ENCODE peak calls at places on chromosomes 2 and 18, in eight cellular contexts. L is A549; K is left ventricle myocardium inferior; B is omental fat pad; G is GM12865; S is tibial nerve; V is CD4-positive, alpha-beta T cell; D is thoracic aorta. P is an unnamed sample.

GRCh38 chr2:27051902-27052645 is 606 bp downstream of the AGBL5 start:
- DNase-seq in S (no peak), B (no peak), L (peak; percentile 24), D (no peak), V (peak; percentile 40), K (peak; percentile 44), G (no peak), P (peak; percentile 16)

GRCh38 chr2:17878222-17879136 is at the start of gene KCNS3:
- DNase-seq in K (peak; percentile 49), B (no peak), S (no peak), L (peak; percentile 23), V (no peak), D (no peak), G (peak; percentile 11), P (no peak)

GRCh38 chr2:30239308-30240161 is 8.2 kb downstream of the LBH start:
- DNase-seq in B (no peak), V (peak; percentile 64), G (peak; percentile 70), D (no peak), L (peak; percentile 87), K (peak; percentile 76), S (peak; percentile 78), P (peak; percentile 31)

GRCh38 chr18:39057423-39058057 is 1491.9 kb upstream of the CELF4 start:
- DNase-seq in B (no peak), K (no peak), V (no peak), S (no peak), L (no peak), G (no peak), D (no peak), P (no peak)

GRCh38 chr2:43317680-43318079 is 91.3 kb upstream of the ZFP36L2 start:
- DNase-seq in D (no peak), V (no peak), K (no peak), B (no peak), G (no peak), S (no peak), L (no peak), P (no peak)

GRCh38 chr2:37466533-37467230 is 122.3 kb downstream of the QPCT start:
- DNase-seq in B (no peak), L (no peak), G (no peak), K (no peak), S (no peak), D (no peak), V (no peak), P (no peak)

GRCh38 chr2:161283926-161284325 is 24.3 kb upstream of the PSMD14 start:
- DNase-seq in V (no peak), D (no peak), G (no peak), S (no peak), B (no peak), L (no peak), K (no peak), P (no peak)

GRCh38 chr2:238351315-238351714 is 31.0 kb downstream of the TRAF3IP1 start:
- DNase-seq in D (no peak), V (no peak), S (no peak), L (no peak), G (no peak), K (no peak), B (no peak), P (no peak)

GRCh38 chr2:26732446-26732845 is 31.6 kb upstream of the SLC35F6 start:
- DNase-seq in S (no peak), V (no peak), B (no peak), D (no peak), L (no peak), K (no peak), G (no peak), P (no peak)

GRCh38 chr18:57790316-57790715 is 12.8 kb downstream of the ATP8B1 start:
- DNase-seq in V (no peak), L (no peak), S (no peak), K (no peak), D (no peak), B (no peak), G (no peak), P (no peak)

GRCh38 chr2:223297788-223298187 is 245.8 kb downstream of the KCNE4 start:
- DNase-seq in K (no peak), S (no peak), B (no peak), G (no peak), V (no peak), L (no peak), D (no peak), P (no peak)

GRCh38 chr18:58370662-58371061 is 258.2 kb downstream of the ALPK2 start:
- DNase-seq in G (no peak), L (no peak), V (no peak), S (no peak), B (no peak), D (no peak), K (no peak), P (no peak)

GRCh38 chr2:31992934-31993333 is 17.9 kb downstream of the MEMO1 start:
- DNase-seq in B (no peak), G (no peak), D (no peak), V (no peak), S (no peak), L (no peak), K (no peak), P (no peak)

GRCh38 chr18:3852321-3852720 is 402.3 kb downstream of the TGIF1 start:
- DNase-seq in B (no peak), K (no peak), S (no peak), G (no peak), L (no peak), V (no peak), D (no peak), P (no peak)

GRCh38 chr18:7174359-7175107 is 56.4 kb upstream of the LRRC30 start:
- DNase-seq in S (no peak), D (no peak), G (no peak), B (no peak), L (no peak), V (no peak), K (no peak), P (no peak)
- TF ChIP-seq CTCF in S (no peak), D (no peak), G (no peak), B (no peak), L (no peak), V (no peak), K (peak; percentile 14), P (peak; percentile 25)

GRCh38 chr18:24417465-24417864 is 9.0 kb upstream of the IMPACT start:
- DNase-seq in L (no peak), D (no peak), B (no peak), G (no peak), S (no peak), K (no peak), V (no peak), P (no peak)

GRCh38 chr18:24408496-24408895 is 10.9 kb upstream of the OSBPL1A start:
- DNase-seq in K (no peak), B (no peak), G (no peak), V (no peak), D (no peak), S (no peak), L (no peak), P (no peak)

GRCh38 chr18:24414349-24415003 is 12.0 kb upstream of the IMPACT start:
- DNase-seq in V (no peak), G (peak; percentile 44), K (no peak), S (no peak), B (no peak), D (no peak), L (no peak), P (no peak)

DNA sequence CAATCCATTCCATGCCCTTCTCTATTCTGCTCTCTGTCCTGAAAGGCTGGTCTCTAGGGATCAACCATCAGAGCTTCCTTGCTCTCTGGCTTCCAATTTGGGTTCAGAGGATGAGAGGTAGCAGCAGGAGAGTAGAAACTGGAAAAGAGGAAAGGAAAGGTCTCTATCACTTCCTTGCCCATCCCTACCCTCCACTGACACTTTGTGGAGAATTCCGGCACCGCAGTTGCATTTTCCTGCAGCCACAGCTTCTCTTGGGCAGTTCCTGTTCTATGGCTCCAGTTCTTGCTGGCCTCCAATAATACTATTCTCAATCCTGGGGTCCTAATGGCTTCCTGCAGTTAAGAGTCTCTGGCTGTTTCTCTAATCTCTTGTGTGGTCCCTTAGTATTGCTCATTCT is 13.3 kb upstream of the IMPACT start:
- DNase-seq in K (no peak), B (no peak), G (no peak), L (peak; percentile 9), V (no peak), D (no peak), S (no peak), P (no peak)
- TF ChIP-seq CTCF in K (peak; percentile 47), B (no peak), G (no peak), L (no peak), V (no peak), D (no peak), S (peak; percentile 20), P (peak; percentile 33)

DNA sequence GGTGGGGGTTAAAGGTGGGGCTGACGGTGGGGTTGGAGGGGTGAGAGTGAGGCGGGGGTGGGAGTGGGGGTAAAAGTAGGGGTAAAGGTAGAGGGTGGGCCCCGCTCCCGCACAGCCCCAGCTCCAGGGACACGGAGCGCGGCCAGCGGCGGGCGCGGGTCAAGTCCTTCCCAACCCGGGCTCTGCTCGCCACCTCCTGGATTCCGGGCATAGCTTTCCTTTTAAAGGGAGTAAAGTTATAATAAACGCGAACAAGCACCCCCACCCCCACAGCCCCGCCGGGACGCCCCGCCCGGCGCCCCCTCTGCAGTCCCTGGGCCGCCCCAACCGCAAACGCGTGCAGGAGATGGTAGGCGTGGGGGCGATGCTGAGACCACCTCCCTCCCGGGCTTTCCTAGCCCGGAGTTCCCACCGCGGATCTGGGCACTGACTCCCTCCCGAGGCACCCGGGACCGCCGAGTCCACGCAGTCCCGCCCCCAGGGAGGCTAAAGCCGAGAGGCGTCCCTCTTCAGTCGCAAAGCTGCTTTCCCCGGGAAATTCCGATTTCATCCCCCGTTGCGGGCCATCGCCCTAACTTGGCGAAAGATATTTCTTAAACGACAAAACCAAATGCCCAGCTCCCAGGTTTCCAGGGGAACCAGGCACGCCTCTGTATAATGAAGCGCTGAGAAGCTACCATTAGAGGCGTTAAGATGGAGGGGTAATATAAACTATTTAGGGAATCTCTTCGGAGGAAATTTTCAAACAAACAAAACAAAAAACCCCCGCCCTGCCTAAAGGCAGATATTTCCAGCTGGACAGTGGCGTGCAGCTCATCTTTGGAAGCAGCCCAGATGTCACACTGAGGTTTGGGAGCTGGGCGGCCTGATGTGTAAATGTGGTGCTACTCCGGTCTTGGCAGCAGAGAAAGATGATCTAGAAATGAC is at the start of gene LIMS2:
- DNase-seq in L (peak; percentile 48), S (no peak), G (no peak), V (no peak), D (no peak), K (peak; percentile 68), B (no peak), P (peak; percentile 41)
- TF ChIP-seq CTCF in L (peak; percentile 29), S (no peak), G (no peak), V (no peak), D (peak; percentile 4), K (peak; percentile 45), B (no peak), P (peak; percentile 35)

GRCh38 chr18:42033137-42033810 is 78.2 kb downstream of the PIK3C3 start:
- DNase-seq in V (no peak), S (no peak), G (no peak), D (no peak), B (no peak), L (no peak), K (no peak), P (no peak)

GRCh38 chr18:42032447-42032846 is 77.4 kb downstream of the PIK3C3 start:
- DNase-seq in L (no peak), V (no peak), S (no peak), G (no peak), D (no peak), B (no peak), K (no peak), P (no peak)

GRCh38 chr18:42029100-42029499 is 74.1 kb downstream of the PIK3C3 start:
- DNase-seq in K (no peak), L (no peak), V (no peak), B (no peak), G (no peak), S (no peak), D (no peak), P (no peak)

GRCh38 chr18:42028232-42028832 is 73.3 kb downstream of the PIK3C3 start:
- DNase-seq in K (no peak), V (peak; percentile 29), G (peak; percentile 29), D (no peak), L (peak; percentile 9), S (no peak), B (no peak), P (peak; percentile 32)

GRCh38 chr18:42030586-42031182 is 75.7 kb downstream of the PIK3C3 start:
- DNase-seq in G (peak; percentile 10), B (no peak), D (no peak), V (no peak), K (no peak), S (no peak), L (peak; percentile 13), P (peak; percentile 23)
- TF ChIP-seq CTCF in G (peak; percentile 21), B (no peak), D (no peak), V (peak; percentile 14), K (peak; percentile 60), S (no peak), L (peak; percentile 40), P (peak; percentile 82)